ENCODE peak calls at places on chromosomes 2 and 18, in eight cellular contexts. A is GM12891; Y is left kidney; X is NCI-H1417; C is central memory CD4-positive, alpha-beta T cell; Q is Caki2; V is NCI-H1105; D is pons. O is an unnamed sample.

GRCh38 chr2:99981840-99982239 is 160.6 kb downstream of the AFF3 start:
- DNase-seq in A (no peak), Y (no peak), X (no peak), C (no peak), Q (no peak), V (no peak), D (no peak), O (no peak)

GRCh38 chr2:105114551-105114950 is 76.7 kb downstream of the MRPS9 start:
- DNase-seq in A (no peak), Y (peak), X (peak), C (peak), Q (peak), V (no peak), D (peak), O (peak)

GRCh38 chr18:11994708-11995444 is 13.6 kb downstream of the IMPA2 start:
- DNase-seq in A (no peak), Y (peak), X (no peak), C (no peak), Q (peak), V (no peak), D (no peak), O (peak)

GRCh38 chr2:181253438-181253837 is 203.7 kb upstream of the ITGA4 start:
- DNase-seq in A (no peak), Y (no peak), X (no peak), C (no peak), Q (no peak), V (no peak), D (no peak), O (no peak)

GRCh38 chr18:11757084-11757590 is 68.1 kb downstream of the GNAL start:
- DNase-seq in A (no peak), Y (no peak), X (no peak), C (no peak), Q (no peak), V (no peak), D (no peak), O (no peak)

GRCh38 chr2:69139778-69140177 is 126.8 kb downstream of the ANTXR1 start:
- DNase-seq in A (no peak), Y (no peak), X (no peak), C (no peak), Q (no peak), V (no peak), D (no peak), O (no peak)

GRCh38 chr2:53755022-53755630 is 12.5 kb upstream of the CHAC2 start:
- DNase-seq in A (no peak), Y (no peak), X (no peak), C (no peak), Q (no peak), V (no peak), D (no peak), O (no peak)

GRCh38 chr18:9135912-9136314 is 668 bp upstream of the ANKRD12 start:
- DNase-seq in A (peak), Y (peak), X (peak), C (no peak), Q (peak), V (peak), D (peak), O (no peak)

GRCh38 chr2:68458962-68459361 is 8.1 kb downstream of the FBXO48 start:
- DNase-seq in A (no peak), Y (no peak), X (no peak), C (no peak), Q (no peak), V (no peak), D (no peak), O (no peak)

GRCh38 chr18:8798996-8799395 is 93.6 kb downstream of the MTCL1 start:
- DNase-seq in A (no peak), Y (no peak), X (no peak), C (no peak), Q (no peak), V (peak), D (no peak), O (no peak)

GRCh38 chr18:62556397-62556796 is 33.6 kb downstream of the ZCCHC2 start:
- DNase-seq in A (no peak), Y (no peak), X (no peak), C (no peak), Q (no peak), V (no peak), D (no peak), O (no peak)

GRCh38 chr2:65436825-65437221 is 4.4 kb upstream of the SPRED2 start:
- DNase-seq in A (peak), Y (no peak), X (no peak), C (no peak), Q (no peak), V (no peak), D (no peak), O (peak)